ENCODE peak calls at places on chromosomes 7 and 10, in five cellular contexts. W is fibroblast of villous mesenchyme, D is GM23248, N is tibial artery, F is BJ. T is an unnamed sample.

GRCh38 chr7:34184466-34184865 is 279.1 kb downstream of the BMPER start:
- DNase-seq in W (no peak), D (peak), N (no peak), F (no peak), T (peak)

GRCh38 chr7:25926009-25926408 is 226.0 kb upstream of the NFE2L3 start:
- DNase-seq in W (peak), D (peak), N (no peak), F (no peak), T (peak)

GRCh38 chr7:80934286-80934685 is 15.4 kb upstream of the SEMA3C start:
- DNase-seq in W (peak), D (peak), N (no peak), F (no peak), T (peak)

GRCh38 chr7:18667466-18667865 is 171.9 kb downstream of the HDAC9 start:
- DNase-seq in W (peak), D (peak), N (no peak), F (peak), T (peak)

GRCh38 chr10:43594944-43595589 is 11.2 kb upstream of the ZNF485 start:
- DNase-seq in W (peak), D (peak), N (no peak), F (no peak), T (peak)

GRCh38 chr7:93823621-93824020 is 66.9 kb downstream of the TFPI2 start:
- DNase-seq in W (no peak), D (no peak), N (no peak), F (no peak), T (no peak)

GRCh38 chr7:112283382-112283910 is 77.0 kb downstream of the ZNF277 start:
- DNase-seq in W (no peak), D (no peak), N (no peak), F (no peak), T (no peak)

GRCh38 chr10:90964781-90965462 is 44.0 kb upstream of the ANKRD1 start:
- DNase-seq in W (no peak), D (peak), N (no peak), F (no peak), T (no peak)

GRCh38 chr10:86283466-86284287 is 82.9 kb downstream of the GRID1 start:
- DNase-seq in W (no peak), D (no peak), N (no peak), F (no peak), T (no peak)

GRCh38 chr10:56880541-56880940 is 519.5 kb upstream of the ZWINT start:
- DNase-seq in W (no peak), D (no peak), N (no peak), F (no peak), T (no peak)

GRCh38 chr10:34505338-34505737 is 309.8 kb downstream of the PARD3 start:
- DNase-seq in W (no peak), D (no peak), N (no peak), F (no peak), T (no peak)

GRCh38 chr7:6433814-6434630 is 13.7 kb downstream of the DAGLB start:
- DNase-seq in W (no peak), D (no peak), N (no peak), F (no peak), T (no peak)

GRCh38 chr10:94546058-94546595 is 539 bp downstream of the HELLS start:
- DNase-seq in W (peak), D (peak), N (no peak), F (no peak), T (peak)

DNA sequence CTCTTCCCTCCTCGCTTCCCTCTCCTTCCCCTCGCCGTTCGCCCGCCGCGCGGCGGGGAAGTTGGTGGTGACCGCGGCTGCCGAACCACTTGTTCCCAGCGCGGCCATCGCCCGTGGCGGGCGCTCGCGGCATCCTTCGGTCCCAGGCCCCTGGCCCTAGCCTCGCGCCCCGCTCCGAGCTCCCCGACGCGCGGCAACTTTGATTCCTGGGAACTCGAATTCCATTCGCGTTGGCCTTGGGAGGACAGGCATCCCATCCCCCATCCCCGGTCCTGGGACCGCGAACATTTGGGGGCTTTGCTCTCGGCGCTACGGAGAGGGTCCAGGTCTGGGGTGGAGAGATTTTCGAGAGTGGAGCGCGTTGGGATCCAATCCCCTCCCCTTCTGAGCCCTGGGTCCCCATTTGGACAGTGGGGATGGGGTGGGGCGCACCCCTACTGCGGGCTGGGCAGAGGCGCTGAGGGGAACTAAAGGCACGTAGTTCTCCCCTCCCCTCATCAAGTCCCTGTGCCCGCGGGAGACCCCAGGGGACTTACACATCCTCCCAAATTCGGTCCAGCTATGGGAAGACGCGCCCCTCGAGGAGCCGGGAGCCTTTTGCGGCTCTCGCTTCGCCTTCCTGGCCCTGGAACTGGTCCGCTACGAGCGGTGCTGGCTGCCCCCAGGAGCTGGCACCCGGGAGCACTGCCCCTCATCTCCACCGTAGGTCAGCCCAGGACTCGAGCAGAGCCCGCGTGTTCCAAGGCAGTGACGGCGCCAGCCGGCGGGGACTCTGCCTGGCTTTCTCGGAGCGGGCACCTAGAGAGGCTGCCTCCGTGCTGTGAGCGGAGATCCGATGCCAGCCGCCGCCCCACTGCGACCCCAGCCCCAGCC is 856 bp downstream of the CDH23 start:
- DNase-seq in W (no peak), D (no peak), N (no peak), F (no peak), T (no peak)
- H3K4me3 ChIP-seq in W (no peak), D (peak), N (peak), F (no peak), T (no peak)

GRCh38 chr7:30912986-30913671 is 1.5 kb downstream of the AQP1 start:
- DNase-seq in W (no peak), D (no peak), N (no peak), F (no peak), T (no peak)

GRCh38 chr7:30911561-30911969 is at the start of gene AQP1:
- DNase-seq in W (peak), D (no peak), N (peak), F (no peak), T (peak)

GRCh38 chr7:30911133-30911532 is 520 bp upstream of the AQP1 start:
- DNase-seq in W (no peak), D (no peak), N (no peak), F (no peak), T (no peak)

GRCh38 chr7:30912021-30912420 is 368 bp downstream of the AQP1 start:
- DNase-seq in W (no peak), D (no peak), N (no peak), F (no peak), T (no peak)

GRCh38 chr7:30912454-30912985 is 867 bp downstream of the AQP1 start:
- DNase-seq in W (no peak), D (no peak), N (no peak), F (no peak), T (no peak)
- H3K4me3 ChIP-seq in W (peak), D (no peak), N (peak), F (no peak), T (no peak)

DNA sequence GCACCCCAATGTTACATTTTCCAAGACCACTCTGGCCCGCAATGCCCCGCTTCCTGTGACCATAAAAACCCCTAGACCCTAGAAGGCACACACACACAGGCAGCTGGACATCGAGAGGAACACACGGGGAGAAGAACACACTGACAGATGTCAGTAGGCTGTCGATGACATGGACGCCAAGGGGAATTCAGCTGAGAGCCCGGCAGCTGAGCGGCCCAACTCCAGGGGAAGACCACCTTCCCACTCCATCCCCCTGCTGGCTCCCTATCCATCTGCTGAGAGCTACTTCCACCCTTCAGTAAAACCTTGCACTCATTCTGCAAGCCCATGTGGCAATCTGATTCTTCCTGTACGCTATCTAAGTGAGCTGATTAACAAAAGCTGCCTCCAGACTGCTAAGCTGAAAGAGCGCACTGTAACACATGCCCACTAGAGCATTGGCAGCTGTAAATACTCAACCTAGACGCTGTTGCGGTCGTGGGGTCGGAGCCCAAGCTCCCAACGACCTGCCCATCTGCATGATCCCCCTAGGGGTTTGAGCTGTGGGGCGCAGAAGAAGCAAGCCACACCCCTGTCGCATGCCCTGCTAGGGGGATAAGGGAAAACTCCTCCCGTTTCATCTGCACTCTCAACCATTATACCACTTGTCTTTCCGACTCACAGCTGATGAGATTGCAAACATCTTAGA is 843.6 kb upstream of the POT1 start:
- DNase-seq in W (no peak), D (no peak), N (no peak), F (no peak), T (no peak)
- H3K4me3 ChIP-seq in W (no peak), D (no peak), N (no peak), F (no peak), T (no peak)

GRCh38 chr7:130356121-130356759 is 11.6 kb downstream of the CPA5 start:
- DNase-seq in W (peak), D (peak), N (peak), F (peak), T (peak)
- H3K4me3 ChIP-seq in W (no peak), D (peak), N (no peak), F (no peak), T (no peak)

DNA sequence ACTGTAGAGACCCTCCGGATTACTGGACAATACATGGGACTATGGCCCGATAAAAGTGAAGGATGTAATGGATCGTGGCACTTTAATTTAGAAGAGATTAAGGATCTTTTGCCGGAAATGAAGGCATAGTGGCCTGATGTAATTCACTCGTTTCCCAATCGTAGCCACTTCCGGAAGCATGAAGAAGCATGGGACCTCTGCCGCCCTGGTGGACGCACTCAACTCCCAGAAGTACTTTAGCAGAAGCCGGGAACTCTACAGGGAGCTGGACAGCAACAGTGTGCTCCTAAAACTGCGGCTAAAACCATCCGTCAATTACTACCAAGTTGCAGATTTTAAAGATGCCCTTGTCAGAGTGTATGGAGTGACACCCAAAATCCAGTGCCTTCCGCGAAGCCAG is 59.6 kb upstream of the NUPR2 start:
- DNase-seq in W (no peak), D (peak), N (no peak), F (no peak), T (no peak)
- H3K4me3 ChIP-seq in W (no peak), D (peak), N (peak), F (no peak), T (no peak)